ENCODE peak calls at places on chromosomes 6 and 20, in nine cellular contexts. N is hepatic stellate cell; Z is activated naive CD4-positive, alpha-beta T cell; J is foreskin fibroblast; O is glutamatergic neuron; H is NCI-H446 treated with DMSO at 0.1 percent for 48 hours; K is CD4-positive, alpha-beta T cell; Q is T-cell; P is GM20000. F is an unnamed sample.

GRCh38 chr6:77764364-77764763 is 111.5 kb downstream of the MEI4 start:
- DNase-seq in H (no peak), K (no peak), Z (no peak), Q (no peak), O (no peak), J (no peak), N (no peak), P (no peak), F (no peak)

GRCh38 chr6:115456848-115457247 is 603.8 kb downstream of the FRK start:
- DNase-seq in Q (no peak), N (no peak), O (no peak), K (no peak), H (no peak), J (no peak), P (no peak), Z (no peak), F (no peak)

GRCh38 chr6:144583614-144583954 is 298.4 kb downstream of the UTRN start:
- DNase-seq in H (no peak), Z (no peak), O (no peak), N (no peak), P (no peak), J (no peak), K (no peak), Q (no peak), F (no peak)

GRCh38 chr6:168165891-168166290 is 86.9 kb upstream of the FRMD1 start:
- DNase-seq in N (no peak), Z (no peak), H (no peak), O (no peak), J (no peak), P (no peak), Q (no peak), K (no peak), F (no peak)

GRCh38 chr6:74137910-74138309 is 441.9 kb downstream of the CD109 start:
- DNase-seq in Q (no peak), P (no peak), J (peak), N (peak), H (no peak), O (no peak), Z (no peak), K (no peak), F (no peak)

GRCh38 chr6:154247119-154247814 is 109.3 kb downstream of the IPCEF1 start:
- DNase-seq in Z (no peak), P (no peak), N (no peak), Q (peak), K (no peak), H (no peak), O (no peak), J (no peak), F (no peak)

GRCh38 chr20:21701171-21701876 is 4.1 kb upstream of the PAX1 start:
- DNase-seq in Z (no peak), N (no peak), O (no peak), Q (no peak), K (no peak), H (no peak), J (no peak), P (no peak), F (peak)

GRCh38 chr6:48658910-48659309 is 547.9 kb upstream of the PTCHD4 start:
- DNase-seq in K (no peak), Z (no peak), N (no peak), O (no peak), Q (no peak), P (no peak), H (no peak), J (no peak), F (no peak)

GRCh38 chr6:125116170-125116569 is 37.4 kb upstream of the TPD52L1 start:
- DNase-seq in O (no peak), P (no peak), Q (no peak), Z (no peak), N (no peak), K (no peak), H (no peak), J (no peak), F (no peak)